ENCODE peak calls at places on chromosomes 4 and X, in ten cellular contexts. X is IMR-90, Z is NB4, R is HCT116, I is right lobe of liver, Y is ovary, O is heart left ventricle, U is prostate gland, Q is spleen, H is GM12878. S is an unnamed sample.

GRCh38 chr4:181601118-181601517 is 642.1 kb upstream of the TENM3 start:
- DNase-seq in X (no peak), Z (no peak), R (no peak), I (no peak), Y (no peak), O (no peak), U (no peak), Q (no peak), H (no peak), S (no peak)

GRCh38 chr4:56698329-56698728 is 17.2 kb upstream of the HOPX start:
- DNase-seq in X (peak; percentile 42), Z (no peak), R (no peak), I (no peak), Y (no peak), O (no peak), U (no peak), Q (no peak), H (no peak), S (no peak)

GRCh38 chr4:57090099-57090498 is 20.1 kb downstream of the IGFBP7 start:
- DNase-seq in X (no peak), Z (peak; percentile 50), R (no peak), I (no peak), Y (no peak), O (no peak), U (no peak), Q (no peak), H (no peak), S (no peak)

GRCh38 chr4:65917486-65917885 is 247.2 kb upstream of the EPHA5 start:
- DNase-seq in X (no peak), Z (no peak), R (no peak), I (no peak), Y (no peak), O (no peak), U (no peak), Q (no peak), H (no peak), S (no peak)

GRCh38 chrX:1389181-1389992 is 2.5 kb downstream of the SLC25A6 start:
- DNase-seq in X (no peak), Z (no peak), R (no peak), I (no peak), Y (peak; percentile 42), O (no peak), U (no peak), Q (peak; percentile 81), H (no peak), S (no peak)

GRCh38 chrX:119758682-119759332 is 419 bp downstream of the SOWAHD start:
- DNase-seq in X (no peak), Z (peak; percentile 76), R (no peak), I (peak; percentile 47), Y (peak; percentile 32), O (peak; percentile 34), U (no peak), Q (peak; percentile 90), H (no peak), S (no peak)

GRCh38 chr4:34469518-34469917 is 1774.8 kb downstream of the ARAP2 start:
- DNase-seq in X (no peak), Z (no peak), R (no peak), I (no peak), Y (no peak), O (no peak), U (no peak), Q (no peak), H (no peak), S (no peak)

GRCh38 chr4:123705419-123705818 is 308.8 kb downstream of the SPRY1 start:
- DNase-seq in X (no peak), Z (no peak), R (no peak), I (no peak), Y (no peak), O (no peak), U (no peak), Q (no peak), H (no peak), S (no peak)

DNA sequence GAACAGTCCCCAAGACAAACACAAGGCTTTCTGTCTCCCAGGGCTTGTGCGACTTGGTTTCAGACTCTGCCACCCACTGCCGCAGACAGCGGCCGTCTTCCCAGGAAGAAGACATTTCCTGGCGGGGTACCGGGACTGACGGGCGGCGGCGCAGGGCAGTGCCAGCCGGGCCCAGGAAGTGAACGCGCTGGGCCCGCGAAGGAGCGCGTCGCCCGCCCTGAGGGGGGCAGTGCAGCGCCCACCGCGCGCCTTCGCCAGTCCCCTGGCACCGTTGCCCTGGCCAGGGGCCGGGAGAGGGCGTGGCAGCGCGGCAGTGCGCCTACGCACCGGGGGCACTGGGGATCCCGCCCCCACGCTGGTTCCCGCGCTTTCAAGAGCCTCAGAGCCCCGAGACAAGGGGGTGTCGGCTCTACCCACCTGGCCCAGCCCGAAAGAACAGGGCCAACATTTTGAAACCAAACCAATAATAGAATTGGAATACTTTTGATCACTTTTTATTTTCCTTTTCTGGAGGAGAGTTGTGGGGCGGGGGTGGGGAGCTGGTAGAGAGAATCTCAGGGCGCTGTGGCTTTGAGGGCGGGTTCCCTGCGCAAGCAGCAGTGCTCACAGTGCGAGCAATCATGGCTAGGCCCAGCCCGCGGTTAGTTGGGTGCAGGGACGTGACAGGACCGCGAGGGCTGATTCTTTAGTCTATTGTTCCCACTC is 23.6 kb upstream of the APLN start:
- DNase-seq in X (no peak), Z (peak; percentile 61), R (no peak), I (peak; percentile 46), Y (peak; percentile 42), O (peak; percentile 69), U (no peak), Q (peak; percentile 89), H (no peak), S (no peak)
- TF ChIP-seq POLR2A in X (no peak), Z (no peak), R (no peak), I (peak; percentile 15), Y (no peak), O (no peak), U (no peak), Q (no peak), H (no peak), S (no peak)

GRCh38 chr4:7949759-7950158 is 10.1 kb upstream of the AFAP1 start:
- DNase-seq in X (no peak), Z (no peak), R (no peak), I (no peak), Y (no peak), O (no peak), U (no peak), Q (peak; percentile 38), H (no peak), S (no peak)

GRCh38 chr4:7945709-7946380 is 6.2 kb upstream of the AFAP1 start:
- DNase-seq in X (no peak), Z (no peak), R (no peak), I (no peak), Y (no peak), O (no peak), U (no peak), Q (peak; percentile 13), H (no peak), S (no peak)

GRCh38 chr4:7952615-7953014 is 13.0 kb upstream of the AFAP1 start:
- DNase-seq in X (no peak), Z (no peak), R (no peak), I (no peak), Y (no peak), O (no peak), U (no peak), Q (no peak), H (no peak), S (no peak)

GRCh38 chr4:7947927-7948326 is 8.3 kb upstream of the AFAP1 start:
- DNase-seq in X (no peak), Z (no peak), R (no peak), I (no peak), Y (no peak), O (no peak), U (no peak), Q (no peak), H (no peak), S (no peak)

DNA sequence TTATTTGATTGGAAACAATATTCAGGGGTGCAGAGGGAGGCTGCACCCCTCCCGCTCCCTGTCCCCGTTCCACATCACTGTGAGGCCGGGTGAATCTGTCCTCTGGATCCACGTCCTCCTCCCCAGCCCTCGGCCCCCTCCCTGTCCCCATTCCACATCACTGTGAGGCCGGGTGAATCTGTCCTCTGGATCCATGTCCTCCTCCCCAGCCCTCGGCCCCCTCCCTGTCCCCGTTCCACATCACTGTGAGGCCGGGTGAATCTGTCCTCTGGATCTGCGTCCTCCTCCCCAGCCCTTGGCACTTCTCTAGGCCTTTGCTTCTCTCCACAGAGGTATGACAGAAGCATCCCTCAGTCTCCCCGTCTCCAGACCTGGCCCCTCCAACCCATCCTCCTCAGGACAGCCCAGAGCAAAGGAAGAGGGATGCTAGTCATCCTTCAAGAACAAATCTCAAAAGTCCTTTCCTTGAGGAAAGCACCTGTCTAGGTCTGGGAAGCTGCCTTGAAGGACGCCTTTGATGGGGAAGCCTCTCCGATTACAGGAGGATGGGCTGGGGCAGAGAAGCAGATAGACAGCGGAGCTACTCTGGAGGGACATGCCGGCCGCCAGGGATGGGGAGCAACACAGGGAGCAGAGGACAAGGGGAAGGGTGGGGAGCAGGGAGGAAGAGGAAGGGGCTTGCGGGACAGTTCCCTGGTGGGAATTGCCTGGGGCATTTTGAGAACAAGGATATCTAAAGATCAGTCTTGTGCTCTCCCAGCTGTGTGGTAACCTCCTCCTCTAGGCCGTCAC is 10.8 kb upstream of the AFAP1 start:
- DNase-seq in X (no peak), Z (no peak), R (no peak), I (no peak), Y (no peak), O (no peak), U (no peak), Q (peak; percentile 58), H (no peak), S (no peak)
- TF ChIP-seq POLR2A in X (no peak), Z (no peak), R (no peak), I (no peak), Y (no peak), O (no peak), U (no peak), Q (no peak), H (no peak), S (no peak)

DNA sequence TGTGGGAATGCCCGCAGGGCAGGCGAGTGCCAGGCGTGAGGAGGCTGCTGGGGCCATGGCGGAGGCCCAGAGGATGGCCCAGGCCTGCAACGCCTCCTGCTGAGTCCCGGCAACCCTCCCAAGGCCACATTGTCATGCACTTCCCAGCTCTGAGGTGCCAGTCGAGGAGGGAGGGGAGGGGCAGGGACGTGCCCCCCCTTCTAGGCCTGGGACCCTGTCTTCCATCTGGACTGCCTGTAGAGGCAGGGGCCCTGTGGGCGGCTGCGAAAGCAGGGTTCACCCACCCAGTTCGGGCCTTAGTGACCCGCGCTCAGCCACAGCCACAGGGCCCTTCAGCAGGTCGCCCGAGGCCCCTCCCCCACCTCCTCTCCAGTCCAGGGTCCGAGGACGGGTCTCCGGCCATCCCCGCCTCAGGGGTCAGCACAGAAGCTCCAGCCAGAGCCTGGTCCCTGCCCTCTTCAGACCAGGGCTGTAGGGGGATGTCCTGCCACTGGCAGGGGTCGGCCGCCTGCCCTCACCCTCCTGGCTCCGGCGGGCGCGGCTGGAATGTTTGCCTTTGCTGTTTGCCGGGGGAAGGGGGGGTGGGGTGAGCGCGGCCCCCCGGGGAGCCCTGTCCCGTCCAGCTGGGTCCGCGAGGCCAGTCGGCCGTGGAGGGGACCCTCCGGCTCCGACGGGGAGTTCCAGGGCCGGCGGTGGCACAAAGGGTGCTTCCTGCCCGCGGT is 26.6 kb upstream of the FGFR3 start:
- DNase-seq in X (no peak), Z (no peak), R (no peak), I (no peak), Y (no peak), O (no peak), U (no peak), Q (no peak), H (no peak), S (no peak)
- TF ChIP-seq POLR2A in X (no peak), Z (no peak), R (no peak), I (no peak), Y (no peak), O (no peak), U (no peak), Q (no peak), H (no peak), S (no peak)

GRCh38 chrX:55487143-55487542 is 2.5 kb downstream of the USP51 start:
- DNase-seq in X (no peak), Z (no peak), R (no peak), I (no peak), Y (no peak), O (no peak), U (no peak), Q (no peak), H (no peak), S (no peak)

GRCh38 chrX:55489315-55490009 is at the start of gene USP51:
- DNase-seq in X (peak; percentile 51), Z (peak; percentile 55), R (no peak), I (peak; percentile 54), Y (peak; percentile 75), O (peak; percentile 48), U (peak; percentile 28), Q (peak; percentile 82), H (peak; percentile 16), S (peak; percentile 6)

GRCh38 chrX:55488268-55488558 is 1.4 kb downstream of the USP51 start:
- DNase-seq in X (no peak), Z (no peak), R (no peak), I (no peak), Y (no peak), O (no peak), U (no peak), Q (no peak), H (no peak), S (no peak)

GRCh38 chrX:55490121-55490520 is 473 bp upstream of the USP51 start:
- DNase-seq in X (no peak), Z (no peak), R (no peak), I (no peak), Y (no peak), O (no peak), U (no peak), Q (no peak), H (no peak), S (no peak)

DNA sequence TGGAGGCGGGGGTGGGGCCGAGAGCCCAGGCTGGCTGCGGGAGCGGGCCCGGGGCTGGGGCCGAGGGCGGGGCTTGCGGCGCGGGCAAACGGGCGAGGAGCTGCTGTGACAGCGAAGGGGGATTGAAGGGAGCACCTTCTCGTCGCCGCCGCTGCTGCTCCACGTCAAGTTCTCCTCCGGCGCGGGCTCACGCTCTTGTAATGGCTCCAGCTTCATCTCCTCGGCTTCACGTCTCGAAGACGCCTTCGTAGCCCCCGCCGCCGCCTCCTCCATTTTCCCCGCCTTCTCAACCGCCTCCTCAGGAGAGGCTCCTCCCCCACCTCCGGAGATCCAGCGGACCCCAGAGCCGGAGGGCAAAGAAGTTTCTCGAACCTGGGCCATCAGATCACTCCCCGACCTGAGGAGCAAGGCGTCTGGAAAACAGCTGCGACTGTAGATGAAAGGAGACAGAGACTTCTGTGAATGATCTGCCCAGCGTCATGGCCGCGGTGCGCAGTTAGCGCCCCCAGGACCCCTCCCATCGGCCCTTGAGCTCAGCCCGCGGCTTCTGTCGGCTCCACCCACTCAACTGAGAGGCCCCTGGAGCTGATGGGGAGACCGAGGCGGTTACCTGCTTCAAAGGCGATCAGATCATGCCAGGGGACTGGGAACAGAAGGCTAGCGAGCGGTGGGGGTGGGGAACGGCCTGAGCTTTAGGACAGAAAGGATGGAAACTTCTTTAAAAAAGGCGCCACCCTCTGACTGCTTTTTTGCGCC is 911 bp downstream of the USP51 start:
- DNase-seq in X (peak; percentile 8), Z (peak; percentile 61), R (no peak), I (peak; percentile 60), Y (peak; percentile 82), O (peak; percentile 66), U (peak; percentile 58), Q (peak; percentile 89), H (peak; percentile 8), S (peak; percentile 5)
- TF ChIP-seq POLR2A in X (no peak), Z (no peak), R (no peak), I (no peak), Y (peak; percentile 36), O (no peak), U (peak; percentile 35), Q (no peak), H (peak; percentile 60), S (peak; percentile 7)